ENCODE peak calls at places on chromosomes 12 and 14, in four cellular contexts. L, H, W and A are unnamed samples.

GRCh38 chr12:96774501-96775256 is 132.4 kb upstream of the NEDD1 start:
- DNase-seq in W (no peak), H (no peak), L (no peak), A (peak)

GRCh38 chr14:89748004-89748403 is 206.5 kb downstream of the EFCAB11 start:
- DNase-seq in W (no peak), L (no peak), H (no peak), A (no peak)

GRCh38 chr12:27285395-27285794 is 41.3 kb downstream of the STK38L start:
- DNase-seq in H (no peak), W (no peak), L (no peak), A (no peak)

GRCh38 chr12:49198431-49199155 is 9.7 kb upstream of the TUBA1A start:
- DNase-seq in L (peak), H (no peak), W (no peak), A (no peak)

GRCh38 chr12:49885663-49886461 is 17.8 kb downstream of the FAIM2 start:
- DNase-seq in W (no peak), L (no peak), H (peak), A (no peak)

GRCh38 chr12:92624236-92624635 is 78.6 kb upstream of the PLEKHG7 start:
- DNase-seq in H (no peak), W (no peak), L (peak), A (no peak)

GRCh38 chr12:117680311-117680710 is 288.5 kb downstream of the KSR2 start:
- DNase-seq in W (no peak), L (no peak), H (no peak), A (no peak)

GRCh38 chr12:34219046-34219770 is 196.9 kb downstream of the ALG10 start:
- DNase-seq in W (no peak), H (no peak), L (peak), A (no peak)

GRCh38 chr14:54398028-54398368 is 1.2 kb downstream of the CDKN3 start:
- DNase-seq in H (no peak), W (no peak), L (no peak), A (no peak)

GRCh38 chr14:104576607-104577332 is 2.8 kb upstream of the C14orf180 start:
- DNase-seq in H (no peak), L (no peak), W (no peak), A (no peak)

GRCh38 chr14:102238131-102238530 is 66.8 kb downstream of the MOK start:
- DNase-seq in H (peak), L (no peak), W (no peak), A (no peak)

GRCh38 chr14:81137316-81137715 is 83.4 kb downstream of the GTF2A1 start:
- DNase-seq in L (peak), W (no peak), H (no peak), A (peak)

GRCh38 chr14:80560800-80561199 is 349.5 kb upstream of the DIO2 start:
- DNase-seq in W (no peak), H (no peak), L (no peak), A (no peak)

GRCh38 chr12:111438501-111438900 is 32.8 kb downstream of the SH2B3 start:
- DNase-seq in H (peak), L (peak), W (peak), A (peak)

GRCh38 chr12:88300931-88301330 is 158.8 kb downstream of the TMTC3 start:
- DNase-seq in W (no peak), H (no peak), L (no peak), A (no peak)

GRCh38 chr12:63319386-63319785 is 168.4 kb upstream of the AVPR1A start:
- DNase-seq in H (no peak), L (peak), W (no peak), A (peak)

GRCh38 chr14:88765130-88765529 is 27.6 kb downstream of the EML5 start:
- DNase-seq in H (no peak), W (no peak), L (no peak), A (no peak)

GRCh38 chr14:69358966-69359365 is 39.1 kb downstream of the ERH start:
- DNase-seq in H (no peak), L (no peak), W (no peak), A (no peak)

GRCh38 chr14:85535916-85536834 is 6.2 kb downstream of the FLRT2 start:
- DNase-seq in W (no peak), L (peak), H (no peak), A (no peak)

GRCh38 chr14:54187439-54187838 is 209.4 kb upstream of the CDKN3 start:
- DNase-seq in H (no peak), W (no peak), L (no peak), A (no peak)

GRCh38 chr14:99522457-99522891 is 41.3 kb downstream of the CCNK start:
- DNase-seq in H (no peak), L (no peak), W (no peak), A (no peak)

GRCh38 chr12:111964935-111965334 is 48.0 kb downstream of the TMEM116 start:
- DNase-seq in H (no peak), W (no peak), L (no peak), A (no peak)